ENCODE peak calls at places on chromosomes 7 and 10, in six cellular contexts. One of them, this sample, is unnamed.
A peak's percentile ranks its signal among the peaks of the same experiment; 100 is the strongest.

GRCh38 chr7:155388561-155388960 is 69.4 kb upstream of the EN2 start:
- DNase-seq in cardiac muscle cell: no peak
- DNase-seq in psoas muscle: no peak
- DNase-seq in RWPE2: no peak
- DNase-seq in Peyer's patch: no peak
- DNase-seq in colonic mucosa: no peak
- DNase-seq in this sample: no peak

GRCh38 chr10:129624526-129624925 is 157.5 kb downstream of the MGMT start:
- DNase-seq in cardiac muscle cell: no peak
- DNase-seq in psoas muscle: no peak
- DNase-seq in RWPE2: no peak
- DNase-seq in Peyer's patch: no peak
- DNase-seq in colonic mucosa: no peak
- DNase-seq in this sample: no peak

GRCh38 chr10:119279441-119279840 is 72.1 kb downstream of the GRK5 start:
- DNase-seq in cardiac muscle cell: no peak
- DNase-seq in psoas muscle: peak; percentile 19
- DNase-seq in RWPE2: no peak
- DNase-seq in Peyer's patch: no peak
- DNase-seq in colonic mucosa: no peak
- DNase-seq in this sample: no peak

GRCh38 chr7:84248267-84248666 is 53.7 kb upstream of the SEMA3A start:
- DNase-seq in cardiac muscle cell: no peak
- DNase-seq in psoas muscle: no peak
- DNase-seq in RWPE2: no peak
- DNase-seq in Peyer's patch: no peak
- DNase-seq in colonic mucosa: no peak
- DNase-seq in this sample: no peak

GRCh38 chr7:671415-672042 is 55.0 kb upstream of the DNAAF5 start:
- DNase-seq in cardiac muscle cell: no peak
- DNase-seq in psoas muscle: no peak
- DNase-seq in RWPE2: peak; percentile 21
- DNase-seq in Peyer's patch: no peak
- DNase-seq in colonic mucosa: no peak
- DNase-seq in this sample: no peak

GRCh38 chr10:131277969-131278368 is 33.6 kb downstream of the TCERG1L start:
- DNase-seq in cardiac muscle cell: no peak
- DNase-seq in psoas muscle: no peak
- DNase-seq in RWPE2: no peak
- DNase-seq in Peyer's patch: no peak
- DNase-seq in colonic mucosa: no peak
- DNase-seq in this sample: no peak

GRCh38 chr7:7861211-7861633 is 107.4 kb upstream of the GLCCI1 start:
- DNase-seq in cardiac muscle cell: no peak
- DNase-seq in psoas muscle: no peak
- DNase-seq in RWPE2: no peak
- DNase-seq in Peyer's patch: no peak
- DNase-seq in colonic mucosa: no peak
- DNase-seq in this sample: no peak

GRCh38 chr10:104209575-104210198 is 22.5 kb downstream of the CFAP43 start:
- DNase-seq in cardiac muscle cell: peak; percentile 56
- DNase-seq in psoas muscle: no peak
- DNase-seq in RWPE2: no peak
- DNase-seq in Peyer's patch: no peak
- DNase-seq in colonic mucosa: peak; percentile 34
- DNase-seq in this sample: peak; percentile 50

GRCh38 chr7:151367304-151367703 is 25.7 kb downstream of the NUB1 start:
- DNase-seq in cardiac muscle cell: no peak
- DNase-seq in psoas muscle: no peak
- DNase-seq in RWPE2: no peak
- DNase-seq in Peyer's patch: no peak
- DNase-seq in colonic mucosa: no peak
- DNase-seq in this sample: no peak

GRCh38 chr10:5373891-5374611 is 9.3 kb downstream of the UCN3 start:
- DNase-seq in cardiac muscle cell: no peak
- DNase-seq in psoas muscle: no peak
- DNase-seq in RWPE2: no peak
- DNase-seq in Peyer's patch: no peak
- DNase-seq in colonic mucosa: no peak
- DNase-seq in this sample: no peak
- H3K27ac ChIP-seq in cardiac muscle cell: no peak overlapping the region
- H3K27ac ChIP-seq in psoas muscle: no peak overlapping the region
- H3K27ac ChIP-seq in RWPE2: no peak overlapping the region
- H3K27ac ChIP-seq in Peyer's patch: no peak overlapping the region
- H3K27ac ChIP-seq in colonic mucosa: no peak overlapping the region
- H3K27ac ChIP-seq in this sample: no peak overlapping the region

GRCh38 chr7:149150981-149151380 is 3.7 kb downstream of the ZNF398 start:
- DNase-seq in cardiac muscle cell: no peak
- DNase-seq in psoas muscle: no peak
- DNase-seq in RWPE2: no peak
- DNase-seq in Peyer's patch: no peak
- DNase-seq in colonic mucosa: no peak
- DNase-seq in this sample: no peak

GRCh38 chr7:149147730-149148653 is 739 bp downstream of the ZNF398 start:
- DNase-seq in cardiac muscle cell: peak; percentile 86
- DNase-seq in psoas muscle: peak; percentile 77
- DNase-seq in RWPE2: no peak
- DNase-seq in Peyer's patch: peak; percentile 52
- DNase-seq in colonic mucosa: peak; percentile 49
- DNase-seq in this sample: peak; percentile 58

GRCh38 chr7:149156898-149157297 is 9.6 kb downstream of the ZNF398 start:
- DNase-seq in cardiac muscle cell: no peak
- DNase-seq in psoas muscle: no peak
- DNase-seq in RWPE2: no peak
- DNase-seq in Peyer's patch: no peak
- DNase-seq in colonic mucosa: no peak
- DNase-seq in this sample: no peak

GRCh38 chr7:149154021-149154420 is 6.8 kb downstream of the ZNF398 start:
- DNase-seq in cardiac muscle cell: no peak
- DNase-seq in psoas muscle: no peak
- DNase-seq in RWPE2: no peak
- DNase-seq in Peyer's patch: no peak
- DNase-seq in colonic mucosa: no peak
- DNase-seq in this sample: no peak

GRCh38 chr7:149153346-149153745 is 6.1 kb downstream of the ZNF398 start:
- DNase-seq in cardiac muscle cell: no peak
- DNase-seq in psoas muscle: no peak
- DNase-seq in RWPE2: no peak
- DNase-seq in Peyer's patch: no peak
- DNase-seq in colonic mucosa: no peak
- DNase-seq in this sample: no peak
- H3K36me3 ChIP-seq in cardiac muscle cell: peaks cover 8% of the 10 kb centered on the region
- H3K36me3 ChIP-seq in psoas muscle: peaks cover 8% of the 10 kb centered on the region
- H3K36me3 ChIP-seq in RWPE2: peaks cover 58% of the 10 kb centered on the region
- H3K36me3 ChIP-seq in Peyer's patch: no peaks in the 10 kb centered on the region
- H3K36me3 ChIP-seq in colonic mucosa: no peaks in the 10 kb centered on the region
- H3K36me3 ChIP-seq in this sample: peaks cover 7% of the 10 kb centered on the region

DNA sequence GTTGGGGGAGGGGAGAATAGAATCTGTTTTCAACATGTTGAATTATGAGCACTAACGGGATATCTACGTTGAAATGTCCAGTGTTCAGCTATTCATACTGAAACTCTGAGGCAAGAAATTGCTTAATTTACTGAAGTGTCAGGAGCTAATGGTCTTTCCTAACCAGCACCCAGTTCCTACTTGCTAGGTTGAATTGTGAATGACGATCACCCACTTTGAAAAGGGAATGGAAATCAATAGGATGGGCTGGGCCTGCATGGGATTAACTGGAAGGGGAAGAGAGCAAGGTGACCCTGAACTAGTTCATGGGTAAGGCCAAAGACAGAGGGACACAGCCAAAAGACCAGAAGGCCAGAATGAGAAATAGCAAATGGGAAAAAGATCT is 51.3 kb downstream of the HIPK2 start:
- DNase-seq in cardiac muscle cell: no peak
- DNase-seq in psoas muscle: no peak
- DNase-seq in RWPE2: no peak
- DNase-seq in Peyer's patch: peak; percentile 9
- DNase-seq in colonic mucosa: no peak
- DNase-seq in this sample: no peak
- H3K4me3 ChIP-seq in cardiac muscle cell: no peak overlapping the region
- H3K4me3 ChIP-seq in psoas muscle: no peak overlapping the region
- H3K4me3 ChIP-seq in RWPE2: no peak overlapping the region
- H3K4me3 ChIP-seq in Peyer's patch: no peak overlapping the region
- H3K4me3 ChIP-seq in colonic mucosa: no peak overlapping the region
- H3K4me3 ChIP-seq in this sample: no peak overlapping the region

DNA sequence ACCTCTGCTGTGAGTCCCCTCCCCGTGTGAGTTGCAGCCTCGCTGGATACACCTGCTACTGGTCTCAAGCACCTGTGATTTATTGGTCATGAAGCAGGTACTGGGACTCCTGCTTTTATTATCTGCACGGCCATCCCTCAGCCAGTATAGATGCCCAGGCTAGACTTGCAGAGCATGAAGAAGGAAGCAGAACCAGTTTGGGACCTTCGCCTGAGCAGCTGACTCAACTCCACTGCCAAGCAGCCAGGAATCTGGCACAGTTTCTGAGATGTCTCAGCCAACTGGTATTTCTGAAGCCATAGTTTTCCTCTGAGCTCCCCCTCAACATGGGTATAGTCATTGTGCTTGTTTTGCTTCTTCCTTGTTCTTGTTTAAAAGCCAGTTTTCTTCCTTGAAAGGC is 28.0 kb upstream of the SLC39A12 start:
- DNase-seq in cardiac muscle cell: no peak
- DNase-seq in psoas muscle: no peak
- DNase-seq in RWPE2: peak; percentile 72
- DNase-seq in Peyer's patch: no peak
- DNase-seq in colonic mucosa: peak; percentile 31
- DNase-seq in this sample: no peak
- H3K27ac ChIP-seq in cardiac muscle cell: no peak overlapping the region
- H3K27ac ChIP-seq in psoas muscle: no peak overlapping the region
- H3K27ac ChIP-seq in RWPE2: peak overlapping the region; percentile 64
- H3K27ac ChIP-seq in Peyer's patch: no peak overlapping the region
- H3K27ac ChIP-seq in colonic mucosa: no peak overlapping the region
- H3K27ac ChIP-seq in this sample: no peak overlapping the region

GRCh38 chr7:96402913-96403312 is 81.0 kb upstream of the SLC25A13 start:
- DNase-seq in cardiac muscle cell: no peak
- DNase-seq in psoas muscle: no peak
- DNase-seq in RWPE2: no peak
- DNase-seq in Peyer's patch: no peak
- DNase-seq in colonic mucosa: no peak
- DNase-seq in this sample: peak; percentile 39

GRCh38 chr7:96400001-96400400 is 78.1 kb upstream of the SLC25A13 start:
- DNase-seq in cardiac muscle cell: no peak
- DNase-seq in psoas muscle: no peak
- DNase-seq in RWPE2: no peak
- DNase-seq in Peyer's patch: no peak
- DNase-seq in colonic mucosa: no peak
- DNase-seq in this sample: no peak

GRCh38 chr7:96397936-96398596 is 76.2 kb upstream of the SLC25A13 start:
- DNase-seq in cardiac muscle cell: peak; percentile 20
- DNase-seq in psoas muscle: no peak
- DNase-seq in RWPE2: no peak
- DNase-seq in Peyer's patch: no peak
- DNase-seq in colonic mucosa: no peak
- DNase-seq in this sample: no peak

GRCh38 chr7:96400518-96400917 is 78.6 kb upstream of the SLC25A13 start:
- DNase-seq in cardiac muscle cell: no peak
- DNase-seq in psoas muscle: no peak
- DNase-seq in RWPE2: no peak
- DNase-seq in Peyer's patch: no peak
- DNase-seq in colonic mucosa: no peak
- DNase-seq in this sample: no peak

GRCh38 chr7:96401200-96401599 is 79.3 kb upstream of the SLC25A13 start:
- DNase-seq in cardiac muscle cell: no peak
- DNase-seq in psoas muscle: no peak
- DNase-seq in RWPE2: no peak
- DNase-seq in Peyer's patch: no peak
- DNase-seq in colonic mucosa: no peak
- DNase-seq in this sample: no peak
- H3K36me3 ChIP-seq in cardiac muscle cell: no peaks in the 10 kb centered on the region
- H3K36me3 ChIP-seq in psoas muscle: no peaks in the 10 kb centered on the region
- H3K36me3 ChIP-seq in RWPE2: no peaks in the 10 kb centered on the region
- H3K36me3 ChIP-seq in Peyer's patch: no peaks in the 10 kb centered on the region
- H3K36me3 ChIP-seq in colonic mucosa: no peaks in the 10 kb centered on the region
- H3K36me3 ChIP-seq in this sample: no peaks in the 10 kb centered on the region

GRCh38 chr7:28854750-28855074 is 103.4 kb downstream of the TRIL start:
- DNase-seq in cardiac muscle cell: no peak
- DNase-seq in psoas muscle: no peak
- DNase-seq in RWPE2: no peak
- DNase-seq in Peyer's patch: no peak
- DNase-seq in colonic mucosa: no peak
- DNase-seq in this sample: no peak

GRCh38 chr7:28853150-28853549 is 105.0 kb downstream of the TRIL start:
- DNase-seq in cardiac muscle cell: no peak
- DNase-seq in psoas muscle: no peak
- DNase-seq in RWPE2: no peak
- DNase-seq in Peyer's patch: no peak
- DNase-seq in colonic mucosa: no peak
- DNase-seq in this sample: no peak

GRCh38 chr7:28856656-28857055 is 101.5 kb downstream of the TRIL start:
- DNase-seq in cardiac muscle cell: no peak
- DNase-seq in psoas muscle: no peak
- DNase-seq in RWPE2: no peak
- DNase-seq in Peyer's patch: no peak
- DNase-seq in colonic mucosa: no peak
- DNase-seq in this sample: no peak

GRCh38 chr7:28855538-28856217 is 102.5 kb downstream of the TRIL start:
- DNase-seq in cardiac muscle cell: no peak
- DNase-seq in psoas muscle: no peak
- DNase-seq in RWPE2: peak; percentile 86
- DNase-seq in Peyer's patch: no peak
- DNase-seq in colonic mucosa: no peak
- DNase-seq in this sample: peak; percentile 1

GRCh38 chr7:28853834-28854749 is 104.0 kb downstream of the TRIL start:
- DNase-seq in cardiac muscle cell: peak; percentile 85
- DNase-seq in psoas muscle: peak; percentile 91
- DNase-seq in RWPE2: peak; percentile 62
- DNase-seq in Peyer's patch: peak; percentile 63
- DNase-seq in colonic mucosa: peak; percentile 84
- DNase-seq in this sample: peak; percentile 62
- H3K4me3 ChIP-seq in cardiac muscle cell: peak overlapping the region; percentile 49
- H3K4me3 ChIP-seq in psoas muscle: peak overlapping the region; percentile 71
- H3K4me3 ChIP-seq in RWPE2: peak overlapping the region; percentile 25
- H3K4me3 ChIP-seq in Peyer's patch: peak overlapping the region; percentile 52
- H3K4me3 ChIP-seq in colonic mucosa: peak overlapping the region; percentile 33
- H3K4me3 ChIP-seq in this sample: no peak overlapping the region